ENCODE peak calls at places on chromosomes 3 and 15, in six cellular contexts. One of them, this sample, is unnamed.

GRCh38 chr15:81809543-81809942 is 236.3 kb downstream of the MEX3B start:
- DNase-seq in AG04450: no peak
- DNase-seq in mesothelial cell of epicardium: no peak
- DNase-seq in kidney epithelial cell: no peak
- DNase-seq in colonic mucosa: no peak
- DNase-seq in endothelial cell of umbilical vein: peak; percentile 15
- DNase-seq in this sample: no peak

GRCh38 chr3:26484140-26484539 is 138.4 kb upstream of the LRRC3B start:
- DNase-seq in AG04450: no peak
- DNase-seq in mesothelial cell of epicardium: no peak
- DNase-seq in kidney epithelial cell: no peak
- DNase-seq in colonic mucosa: no peak
- DNase-seq in endothelial cell of umbilical vein: no peak
- DNase-seq in this sample: no peak

GRCh38 chr3:120145498-120146285 is 51.4 kb upstream of the GSK3B start:
- DNase-seq in AG04450: no peak
- DNase-seq in mesothelial cell of epicardium: no peak
- DNase-seq in kidney epithelial cell: no peak
- DNase-seq in colonic mucosa: no peak
- DNase-seq in endothelial cell of umbilical vein: peak; percentile 30
- DNase-seq in this sample: no peak

GRCh38 chr3:152960684-152961083 is 125.8 kb downstream of the P2RY1 start:
- DNase-seq in AG04450: no peak
- DNase-seq in mesothelial cell of epicardium: no peak
- DNase-seq in kidney epithelial cell: no peak
- DNase-seq in colonic mucosa: no peak
- DNase-seq in endothelial cell of umbilical vein: no peak
- DNase-seq in this sample: no peak

GRCh38 chr3:4281991-4282390 is 21.2 kb upstream of the SETMAR start:
- DNase-seq in AG04450: no peak
- DNase-seq in mesothelial cell of epicardium: no peak
- DNase-seq in kidney epithelial cell: no peak
- DNase-seq in colonic mucosa: no peak
- DNase-seq in endothelial cell of umbilical vein: no peak
- DNase-seq in this sample: no peak

GRCh38 chr3:32952369-32953067 is 1.1 kb downstream of the CCR4 start:
- DNase-seq in AG04450: no peak
- DNase-seq in mesothelial cell of epicardium: no peak
- DNase-seq in kidney epithelial cell: no peak
- DNase-seq in colonic mucosa: no peak
- DNase-seq in endothelial cell of umbilical vein: no peak
- DNase-seq in this sample: no peak

GRCh38 chr3:12545473-12545791 is at the start of gene MKRN2OS:
- DNase-seq in AG04450: no peak
- DNase-seq in mesothelial cell of epicardium: no peak
- DNase-seq in kidney epithelial cell: peak; percentile 53
- DNase-seq in colonic mucosa: peak; percentile 85
- DNase-seq in endothelial cell of umbilical vein: no peak
- DNase-seq in this sample: no peak

GRCh38 chr3:69892706-69893105 is 106.8 kb upstream of the SAMMSON start:
- DNase-seq in AG04450: no peak
- DNase-seq in mesothelial cell of epicardium: no peak
- DNase-seq in kidney epithelial cell: no peak
- DNase-seq in colonic mucosa: no peak
- DNase-seq in endothelial cell of umbilical vein: no peak
- DNase-seq in this sample: no peak

GRCh38 chr15:23645379-23646164 is 2.1 kb downstream of the MAGEL2 start:
- DNase-seq in AG04450: no peak
- DNase-seq in mesothelial cell of epicardium: no peak
- DNase-seq in kidney epithelial cell: no peak
- DNase-seq in colonic mucosa: peak; percentile 35
- DNase-seq in endothelial cell of umbilical vein: no peak
- DNase-seq in this sample: no peak

GRCh38 chr3:152620395-152620794 is 214.5 kb upstream of the P2RY1 start:
- DNase-seq in AG04450: no peak
- DNase-seq in mesothelial cell of epicardium: no peak
- DNase-seq in kidney epithelial cell: no peak
- DNase-seq in colonic mucosa: no peak
- DNase-seq in endothelial cell of umbilical vein: no peak
- DNase-seq in this sample: no peak

GRCh38 chr15:68487087-68487843 is 55.3 kb upstream of the ITGA11 start:
- DNase-seq in AG04450: no peak
- DNase-seq in mesothelial cell of epicardium: no peak
- DNase-seq in kidney epithelial cell: no peak
- DNase-seq in colonic mucosa: no peak
- DNase-seq in endothelial cell of umbilical vein: no peak
- DNase-seq in this sample: no peak

GRCh38 chr3:64318670-64319271 is 93.5 kb upstream of the PRICKLE2 start:
- DNase-seq in AG04450: no peak
- DNase-seq in mesothelial cell of epicardium: no peak
- DNase-seq in kidney epithelial cell: no peak
- DNase-seq in colonic mucosa: no peak
- DNase-seq in endothelial cell of umbilical vein: no peak
- DNase-seq in this sample: no peak

GRCh38 chr3:157120071-157120892 is 39.7 kb downstream of the CCNL1 start:
- DNase-seq in AG04450: no peak
- DNase-seq in mesothelial cell of epicardium: no peak
- DNase-seq in kidney epithelial cell: no peak
- DNase-seq in colonic mucosa: peak; percentile 79
- DNase-seq in endothelial cell of umbilical vein: no peak
- DNase-seq in this sample: no peak

GRCh38 chr15:61393949-61394348 is 164.8 kb upstream of the RORA start:
- DNase-seq in AG04450: no peak
- DNase-seq in mesothelial cell of epicardium: no peak
- DNase-seq in kidney epithelial cell: no peak
- DNase-seq in colonic mucosa: no peak
- DNase-seq in endothelial cell of umbilical vein: no peak
- DNase-seq in this sample: no peak

GRCh38 chr15:37101634-37102314 is 1.4 kb upstream of the MEIS2 start:
- DNase-seq in AG04450: no peak
- DNase-seq in mesothelial cell of epicardium: peak; percentile 83
- DNase-seq in kidney epithelial cell: no peak
- DNase-seq in colonic mucosa: peak; percentile 65
- DNase-seq in endothelial cell of umbilical vein: peak; percentile 85
- DNase-seq in this sample: no peak

GRCh38 chr3:13019706-13020105 is 53.5 kb downstream of the IQSEC1 start:
- DNase-seq in AG04450: no peak
- DNase-seq in mesothelial cell of epicardium: no peak
- DNase-seq in kidney epithelial cell: no peak
- DNase-seq in colonic mucosa: no peak
- DNase-seq in endothelial cell of umbilical vein: no peak
- DNase-seq in this sample: no peak

GRCh38 chr15:34726407-34727100 is 28.2 kb downstream of the GJD2 start:
- DNase-seq in AG04450: peak; percentile 6
- DNase-seq in mesothelial cell of epicardium: no peak
- DNase-seq in kidney epithelial cell: no peak
- DNase-seq in colonic mucosa: no peak
- DNase-seq in endothelial cell of umbilical vein: no peak
- DNase-seq in this sample: no peak

GRCh38 chr3:159929181-159929893 is 59.3 kb upstream of the IL12A start:
- DNase-seq in AG04450: peak; percentile 58
- DNase-seq in mesothelial cell of epicardium: no peak
- DNase-seq in kidney epithelial cell: peak; percentile 14
- DNase-seq in colonic mucosa: peak; percentile 35
- DNase-seq in endothelial cell of umbilical vein: peak; percentile 70
- DNase-seq in this sample: no peak

GRCh38 chr3:45362161-45362560 is 26.2 kb upstream of the LARS2 start:
- DNase-seq in AG04450: no peak
- DNase-seq in mesothelial cell of epicardium: no peak
- DNase-seq in kidney epithelial cell: no peak
- DNase-seq in colonic mucosa: no peak
- DNase-seq in endothelial cell of umbilical vein: no peak
- DNase-seq in this sample: no peak

GRCh38 chr3:101988591-101988990 is 139.3 kb downstream of the NFKBIZ start:
- DNase-seq in AG04450: no peak
- DNase-seq in mesothelial cell of epicardium: no peak
- DNase-seq in kidney epithelial cell: no peak
- DNase-seq in colonic mucosa: no peak
- DNase-seq in endothelial cell of umbilical vein: no peak
- DNase-seq in this sample: no peak

GRCh38 chr3:3664916-3665315 is 134.3 kb upstream of the LRRN1 start:
- DNase-seq in AG04450: no peak
- DNase-seq in mesothelial cell of epicardium: no peak
- DNase-seq in kidney epithelial cell: peak; percentile 23
- DNase-seq in colonic mucosa: no peak
- DNase-seq in endothelial cell of umbilical vein: no peak
- DNase-seq in this sample: no peak

GRCh38 chr3:177452487-177452886 is 255.2 kb upstream of the TBL1XR1 start:
- DNase-seq in AG04450: peak; percentile 67
- DNase-seq in mesothelial cell of epicardium: no peak
- DNase-seq in kidney epithelial cell: peak; percentile 85
- DNase-seq in colonic mucosa: no peak
- DNase-seq in endothelial cell of umbilical vein: peak; percentile 75
- DNase-seq in this sample: no peak

GRCh38 chr3:138348950-138349739 is 766 bp downstream of the MRAS start:
- DNase-seq in AG04450: no peak
- DNase-seq in mesothelial cell of epicardium: peak; percentile 51
- DNase-seq in kidney epithelial cell: no peak
- DNase-seq in colonic mucosa: peak; percentile 21
- DNase-seq in endothelial cell of umbilical vein: peak; percentile 11
- DNase-seq in this sample: no peak

GRCh38 chr15:50415752-50416404 is 8.3 kb upstream of the USP8 start:
- DNase-seq in AG04450: peak; percentile 2
- DNase-seq in mesothelial cell of epicardium: no peak
- DNase-seq in kidney epithelial cell: no peak
- DNase-seq in colonic mucosa: no peak
- DNase-seq in endothelial cell of umbilical vein: no peak
- DNase-seq in this sample: no peak

GRCh38 chr15:63287109-63287508 is 9.7 kb downstream of the APH1B start:
- DNase-seq in AG04450: no peak
- DNase-seq in mesothelial cell of epicardium: no peak
- DNase-seq in kidney epithelial cell: no peak
- DNase-seq in colonic mucosa: no peak
- DNase-seq in endothelial cell of umbilical vein: peak; percentile 86
- DNase-seq in this sample: no peak

GRCh38 chr3:143110371-143110770 is 9.2 kb upstream of the CHST2 start:
- DNase-seq in AG04450: no peak
- DNase-seq in mesothelial cell of epicardium: no peak
- DNase-seq in kidney epithelial cell: no peak
- DNase-seq in colonic mucosa: no peak
- DNase-seq in endothelial cell of umbilical vein: no peak
- DNase-seq in this sample: no peak

GRCh38 chr15:83011271-83012037 is at the start of gene C15orf40:
- DNase-seq in AG04450: peak; percentile 78
- DNase-seq in mesothelial cell of epicardium: peak; percentile 81
- DNase-seq in kidney epithelial cell: peak; percentile 65
- DNase-seq in colonic mucosa: peak; percentile 90
- DNase-seq in endothelial cell of umbilical vein: peak; percentile 89
- DNase-seq in this sample: peak; percentile 89

DNA sequence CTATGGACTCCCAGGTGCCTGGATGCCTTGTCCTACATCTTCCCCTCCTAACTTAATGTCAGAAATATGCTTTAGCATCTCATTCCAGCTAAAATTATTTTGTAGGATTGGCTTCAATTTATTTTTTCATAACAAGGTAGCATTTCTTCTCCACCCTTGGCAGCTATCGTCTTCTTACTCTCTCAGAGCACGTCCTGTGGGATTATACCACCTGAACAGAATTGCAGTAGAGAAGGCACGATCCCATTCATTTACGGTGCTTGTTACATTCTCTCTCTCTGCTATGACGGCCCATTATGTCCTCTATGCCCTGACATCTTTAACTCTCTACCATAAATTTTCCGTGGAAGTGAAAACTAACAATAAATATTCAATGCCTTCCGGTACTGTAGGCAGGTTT is 103.4 kb downstream of the ROBO1 start:
- DNase-seq in AG04450: no peak
- DNase-seq in mesothelial cell of epicardium: no peak
- DNase-seq in kidney epithelial cell: no peak
- DNase-seq in colonic mucosa: no peak
- DNase-seq in endothelial cell of umbilical vein: no peak
- DNase-seq in this sample: no peak
- TF ChIP-seq CTCF in AG04450: no peak
- TF ChIP-seq CTCF in mesothelial cell of epicardium: no peak
- TF ChIP-seq CTCF in kidney epithelial cell: no peak
- TF ChIP-seq CTCF in colonic mucosa: no peak
- TF ChIP-seq CTCF in endothelial cell of umbilical vein: no peak
- TF ChIP-seq CTCF in this sample: no peak

DNA sequence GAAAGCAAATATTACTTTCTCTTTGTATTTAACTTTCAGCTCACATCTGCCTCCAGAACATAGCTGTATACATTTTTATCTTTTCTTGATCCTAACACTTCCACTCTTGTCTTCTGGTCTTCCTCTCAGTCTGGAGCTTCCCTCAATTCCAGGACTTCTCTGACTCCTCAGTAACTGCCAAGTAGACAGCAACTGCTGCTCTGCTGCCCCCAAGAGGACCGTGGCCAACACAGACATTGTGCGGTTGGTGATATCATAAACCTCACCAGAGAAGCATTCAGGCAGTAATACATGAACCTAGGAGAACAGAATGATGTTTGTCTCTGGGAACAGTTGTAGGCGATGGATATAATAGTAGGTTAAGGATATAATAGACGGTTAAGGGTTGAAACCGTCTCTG is 45.2 kb upstream of the FGF12 start:
- DNase-seq in AG04450: no peak
- DNase-seq in mesothelial cell of epicardium: no peak
- DNase-seq in kidney epithelial cell: no peak
- DNase-seq in colonic mucosa: no peak
- DNase-seq in endothelial cell of umbilical vein: peak; percentile 19
- DNase-seq in this sample: no peak
- TF ChIP-seq CTCF in AG04450: peak; percentile 55
- TF ChIP-seq CTCF in mesothelial cell of epicardium: no peak
- TF ChIP-seq CTCF in kidney epithelial cell: peak; percentile 47
- TF ChIP-seq CTCF in colonic mucosa: no peak
- TF ChIP-seq CTCF in endothelial cell of umbilical vein: peak; percentile 24
- TF ChIP-seq CTCF in this sample: no peak

DNA sequence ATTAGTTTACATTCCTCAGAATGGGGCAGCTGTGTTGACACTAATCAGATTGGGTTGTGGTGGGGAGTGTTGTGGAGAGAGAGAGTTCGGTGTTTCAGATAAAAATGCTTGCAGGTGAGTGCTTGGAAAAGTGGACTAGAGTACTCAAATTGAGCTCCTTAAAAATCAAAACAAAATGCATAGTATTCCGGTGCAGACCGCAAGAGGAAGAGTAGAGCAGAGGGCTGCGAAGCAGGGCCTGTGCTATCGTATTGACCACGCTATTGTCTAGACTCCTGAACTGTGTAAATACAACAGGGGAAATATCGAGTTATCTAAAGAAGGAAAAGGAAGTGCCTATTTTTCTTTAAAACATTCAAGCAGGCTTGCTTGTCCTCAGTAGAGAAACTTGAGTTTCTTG is 159.5 kb downstream of the TP63 start:
- DNase-seq in AG04450: no peak
- DNase-seq in mesothelial cell of epicardium: no peak
- DNase-seq in kidney epithelial cell: no peak
- DNase-seq in colonic mucosa: no peak
- DNase-seq in endothelial cell of umbilical vein: peak; percentile 74
- DNase-seq in this sample: no peak
- TF ChIP-seq CTCF in AG04450: no peak
- TF ChIP-seq CTCF in mesothelial cell of epicardium: no peak
- TF ChIP-seq CTCF in kidney epithelial cell: no peak
- TF ChIP-seq CTCF in colonic mucosa: no peak
- TF ChIP-seq CTCF in endothelial cell of umbilical vein: no peak
- TF ChIP-seq CTCF in this sample: no peak

DNA sequence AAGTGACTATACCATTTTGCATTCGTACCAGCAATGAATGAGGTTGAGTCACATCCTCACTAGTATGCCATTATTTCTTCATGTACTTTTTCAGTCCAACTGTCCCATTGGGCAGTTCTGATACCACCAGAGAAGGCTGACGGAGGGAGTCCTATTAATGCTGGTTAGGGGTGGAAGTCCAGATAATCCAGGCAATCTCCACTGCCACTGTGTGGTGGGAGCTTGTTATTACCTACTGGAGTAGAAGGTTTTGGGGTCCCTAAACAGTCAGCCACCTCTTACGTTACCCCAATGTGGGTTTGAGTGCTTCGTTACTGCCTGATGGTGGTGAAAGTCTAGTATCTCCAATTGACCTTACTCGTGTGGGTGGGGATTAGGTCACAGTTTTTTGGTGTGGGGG is 210.8 kb downstream of the DOCK3 start:
- DNase-seq in AG04450: no peak
- DNase-seq in mesothelial cell of epicardium: no peak
- DNase-seq in kidney epithelial cell: no peak
- DNase-seq in colonic mucosa: no peak
- DNase-seq in endothelial cell of umbilical vein: no peak
- DNase-seq in this sample: no peak
- TF ChIP-seq CTCF in AG04450: peak; percentile 6
- TF ChIP-seq CTCF in mesothelial cell of epicardium: no peak
- TF ChIP-seq CTCF in kidney epithelial cell: no peak
- TF ChIP-seq CTCF in colonic mucosa: no peak
- TF ChIP-seq CTCF in endothelial cell of umbilical vein: no peak
- TF ChIP-seq CTCF in this sample: no peak

This sample was measured in activated B cell treated with CpG ODN at 0.5 μM for 24 hours.